ENCODE peak calls at places on chromosomes 13 and 19, in four cellular contexts. H, G, E and O are unnamed samples.

GRCh38 chr13:99657848-99658265 is 156.6 kb downstream of the TM9SF2 start:
- DNase-seq in H (no peak), G (no peak), E (peak; percentile 19), O (no peak)

GRCh38 chr19:46654621-46655152 is 6.3 kb downstream of the DACT3 start:
- DNase-seq in H (no peak), G (no peak), E (no peak), O (no peak)

GRCh38 chr13:114141261-114141996 is 9.0 kb upstream of the RASA3 start:
- DNase-seq in H (no peak), G (no peak), E (no peak), O (no peak)

GRCh38 chr13:23748591-23748990 is 140.6 kb downstream of the MIPEP start:
- DNase-seq in H (no peak), G (no peak), E (no peak), O (no peak)

GRCh38 chr19:41977916-41978315 is 16.1 kb downstream of the ATP1A3 start:
- DNase-seq in H (no peak), G (no peak), E (no peak), O (no peak)

GRCh38 chr19:52923782-52924593 is 760 bp upstream of the ZNF888 start:
- DNase-seq in H (no peak), G (no peak), E (no peak), O (no peak)

GRCh38 chr19:28793391-28794168 is 419.4 kb downstream of the UQCRFS1 start:
- DNase-seq in H (no peak), G (no peak), E (no peak), O (no peak)

GRCh38 chr19:33532859-33533455 is 11.4 kb upstream of the PEPD start:
- DNase-seq in H (no peak), G (no peak), E (no peak), O (no peak)

GRCh38 chr19:38544569-38545315 is 73.0 kb downstream of the MAP4K1 start:
- DNase-seq in H (peak; percentile 5), G (peak; percentile 7), E (no peak), O (peak; percentile 22)
- TF ChIP-seq CTCF in H (peak; percentile 63), G (peak; percentile 62), E (peak; percentile 39), O (peak; percentile 52)

DNA sequence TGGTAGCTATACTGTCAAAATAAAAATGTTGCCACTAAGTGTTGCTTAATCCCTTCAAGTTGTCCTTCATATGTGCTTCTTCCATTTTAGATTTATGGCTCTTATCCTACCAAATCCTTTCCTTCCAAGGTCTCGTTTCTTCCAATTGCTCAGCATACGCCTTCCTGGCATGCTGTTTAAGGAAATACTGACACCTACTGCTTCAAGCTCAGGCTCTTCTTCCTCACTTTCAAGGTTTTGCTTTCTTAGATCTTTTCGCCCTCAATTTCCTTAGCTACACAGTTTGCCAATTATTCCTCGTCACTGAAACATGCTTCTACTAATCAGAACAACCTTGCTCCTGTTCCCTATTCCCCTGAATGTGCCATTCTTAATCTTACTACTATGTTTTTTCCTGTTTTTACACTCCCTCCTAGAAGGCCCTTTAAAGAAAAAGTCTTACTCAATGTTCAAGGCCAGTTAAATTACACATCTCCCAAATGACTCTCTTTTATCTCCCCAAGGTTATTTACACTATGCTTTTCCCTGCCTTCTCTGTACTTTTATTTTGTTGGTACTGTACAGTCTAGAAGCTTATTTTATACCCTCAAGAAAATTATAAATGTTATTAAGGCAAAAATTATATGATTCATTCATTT is 343.1 kb downstream of the MZT1 start:
- DNase-seq in H (no peak), G (no peak), E (no peak), O (no peak)
- TF ChIP-seq CTCF in H (no peak), G (no peak), E (no peak), O (no peak)

DNA sequence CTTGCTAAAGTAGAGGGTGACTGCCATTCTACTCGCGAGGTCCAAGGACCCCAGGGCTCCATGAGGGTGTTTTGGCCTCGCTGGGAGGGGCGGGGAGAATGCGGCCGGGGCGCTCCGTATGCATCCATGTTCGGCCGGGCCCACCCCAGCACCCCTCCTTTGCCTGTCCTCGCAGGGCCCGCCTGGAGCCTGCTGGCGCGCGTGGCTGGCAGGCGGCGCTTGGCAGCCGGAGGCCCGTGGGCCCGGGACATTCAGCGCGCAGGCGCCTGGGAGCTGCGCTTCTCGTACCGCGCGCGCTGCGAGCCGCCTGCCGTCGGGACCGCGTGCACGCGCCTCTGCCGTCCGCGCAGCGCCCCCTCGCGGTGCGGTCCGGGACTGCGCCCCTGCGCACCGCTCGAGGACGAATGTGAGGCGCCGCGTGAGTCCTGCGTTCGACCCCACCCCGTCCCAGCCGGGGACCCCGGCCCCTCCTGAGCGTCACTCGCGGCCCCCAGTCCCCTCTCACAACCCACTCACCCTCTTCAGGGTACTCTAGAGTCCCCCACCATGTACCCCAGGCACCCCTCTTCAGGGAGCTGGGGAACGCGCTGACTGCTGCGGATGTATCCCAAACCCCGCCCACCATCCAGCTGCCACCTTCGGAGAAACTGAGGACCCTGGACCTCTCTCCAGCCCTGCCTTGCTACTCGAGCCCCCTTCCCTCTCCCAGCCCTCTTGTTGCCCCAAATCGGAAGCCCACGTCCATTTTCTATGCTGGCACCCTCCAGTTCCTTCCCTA is 4.1 kb downstream of the DLL3 start:
- DNase-seq in H (peak; percentile 73), G (no peak), E (peak; percentile 95), O (peak; percentile 28)
- TF ChIP-seq CTCF in H (peak; percentile 87), G (peak; percentile 47), E (peak; percentile 86), O (peak; percentile 23)

GRCh38 chr13:97798171-97798821 is 155.2 kb upstream of the IPO5 start:
- DNase-seq in H (no peak), G (no peak), E (no peak), O (no peak)

GRCh38 chr13:97802213-97802612 is 151.3 kb upstream of the IPO5 start:
- DNase-seq in H (no peak), G (no peak), E (no peak), O (no peak)

GRCh38 chr13:97797553-97797952 is 155.9 kb upstream of the IPO5 start:
- DNase-seq in H (no peak), G (no peak), E (no peak), O (no peak)

GRCh38 chr13:97798836-97799235 is 154.6 kb upstream of the IPO5 start:
- DNase-seq in H (peak; percentile 15), G (no peak), E (no peak), O (no peak)
- TF ChIP-seq CTCF in H (no peak), G (no peak), E (no peak), O (no peak)

DNA sequence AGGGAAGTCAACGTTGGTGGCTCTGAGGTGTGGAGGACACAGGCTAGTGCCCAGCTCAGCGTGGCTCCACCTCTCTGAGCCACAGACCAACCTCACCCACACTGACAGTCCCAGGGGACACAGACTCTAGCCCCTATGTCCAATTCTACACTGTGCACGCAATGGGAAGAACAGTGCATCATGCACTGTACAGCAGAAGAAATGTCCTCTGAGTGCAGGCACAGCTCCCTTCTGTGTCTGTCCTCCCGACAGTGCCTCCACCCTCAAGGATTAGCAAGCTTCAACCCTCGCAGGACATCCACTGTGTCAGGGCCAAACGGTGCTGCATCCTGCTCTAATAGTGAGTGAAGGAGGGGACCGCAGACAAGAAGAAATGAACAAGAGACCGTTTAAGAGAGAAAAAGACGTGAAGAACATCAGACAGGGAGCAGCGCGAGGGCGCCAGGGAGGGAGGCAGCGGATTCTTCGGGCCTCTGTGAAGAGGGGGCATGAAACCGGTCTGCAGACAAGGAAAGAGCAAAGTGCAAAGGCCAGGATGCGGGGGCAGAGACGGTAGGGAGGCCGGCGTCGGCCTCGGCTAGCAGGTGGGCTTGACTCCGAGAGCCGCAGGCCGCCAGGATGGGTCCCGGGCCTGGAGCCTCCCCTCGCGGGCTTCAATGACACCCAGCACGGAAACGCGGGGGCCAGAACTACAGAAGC is 644 bp downstream of the ZNF837 start:
- DNase-seq in H (no peak), G (no peak), E (no peak), O (no peak)
- TF ChIP-seq CTCF in H (no peak), G (no peak), E (no peak), O (no peak)